ENCODE peak calls at places on chromosomes 5 and 9, in four cellular contexts. T is IMR-90, D is GM06990, S is heart right ventricle. K is an unnamed sample.

GRCh38 chr5:140690376-140690932 is 716 bp downstream of the HARS1 start:
- DNase-seq in T (no peak), S (no peak), D (no peak), K (no peak)

GRCh38 chr9:23941051-23941450 is 115.0 kb upstream of the ELAVL2 start:
- DNase-seq in T (no peak), D (no peak), S (no peak), K (no peak)

GRCh38 chr5:140011297-140011802 is 31.7 kb downstream of the NRG2 start:
- DNase-seq in T (peak; percentile 1), S (peak; percentile 25), D (peak; percentile 70), K (peak; percentile 92)

GRCh38 chr5:33810491-33811120 is 81.2 kb downstream of the ADAMTS12 start:
- DNase-seq in D (no peak), T (peak; percentile 50), S (no peak), K (no peak)

GRCh38 chr5:132428147-132428482 is 58.6 kb downstream of the SLC22A5 start:
- DNase-seq in T (no peak), S (no peak), D (no peak), K (no peak)

GRCh38 chr5:37248387-37248969 is 698 bp downstream of the CPLANE1 start:
- DNase-seq in D (no peak), T (peak; percentile 4), S (no peak), K (peak; percentile 20)

GRCh38 chr5:148561712-148562365 is 92.5 kb downstream of the HTR4 start:
- DNase-seq in S (no peak), T (no peak), D (no peak), K (peak; percentile 4)

GRCh38 chr5:140109050-140109817 is 4.7 kb upstream of the PURA start:
- DNase-seq in S (no peak), T (peak; percentile 61), D (no peak), K (no peak)

GRCh38 chr5:125033602-125034001 is 287.2 kb upstream of the ZNF608 start:
- DNase-seq in D (no peak), S (no peak), T (no peak), K (no peak)

GRCh38 chr9:36386396-36386795 is 13.7 kb downstream of the RNF38 start:
- DNase-seq in T (no peak), S (no peak), D (no peak), K (no peak)

GRCh38 chr5:151742870-151743294 is 15.5 kb downstream of the ATOX1 start:
- DNase-seq in S (peak; percentile 22), D (no peak), T (peak; percentile 74), K (peak; percentile 52)

GRCh38 chr9:6598249-6598725 is 47.2 kb downstream of the GLDC start:
- DNase-seq in S (no peak), D (peak; percentile 79), T (peak; percentile 29), K (peak; percentile 94)

GRCh38 chr5:79255786-79256557 is 20.0 kb downstream of the JMY start:
- DNase-seq in D (peak; percentile 33), T (peak; percentile 46), S (no peak), K (peak; percentile 73)

GRCh38 chr5:42547146-42547545 is 123.9 kb downstream of the GHR start:
- DNase-seq in D (no peak), S (no peak), T (peak; percentile 27), K (no peak)

GRCh38 chr5:120529386-120529785 is 65.3 kb downstream of the PRR16 start:
- DNase-seq in D (no peak), S (no peak), T (no peak), K (no peak)

GRCh38 chr5:168291961-168292782 is 727 bp downstream of the WWC1 start:
- DNase-seq in T (peak; percentile 43), S (no peak), D (peak; percentile 41), K (peak; percentile 40)

GRCh38 chr9:109381011-109381729 is 60.3 kb upstream of the EPB41L4B start:
- DNase-seq in T (peak; percentile 37), D (peak; percentile 60), S (no peak), K (peak; percentile 63)

GRCh38 chr5:126471875-126472537 is 48.8 kb downstream of the GRAMD2B start:
- DNase-seq in T (peak; percentile 88), S (no peak), D (no peak), K (no peak)

GRCh38 chr9:98584059-98584458 is 124.7 kb downstream of the GABBR2 start:
- DNase-seq in T (no peak), D (peak; percentile 47), S (no peak), K (peak; percentile 72)

GRCh38 chr5:11385251-11385900 is 518.9 kb downstream of the CTNND2 start:
- DNase-seq in S (no peak), D (peak; percentile 5), T (no peak), K (no peak)

GRCh38 chr5:65305913-65306312 is 175.8 kb downstream of the ADAMTS6 start:
- DNase-seq in S (no peak), T (peak; percentile 84), D (no peak), K (no peak)

GRCh38 chr5:90099099-90099498 is 310.5 kb downstream of the CETN3 start:
- DNase-seq in T (no peak), S (no peak), D (no peak), K (no peak)

GRCh38 chr5:38948501-38948900 is 102.7 kb downstream of the OSMR start:
- DNase-seq in T (peak; percentile 65), D (no peak), S (no peak), K (no peak)

GRCh38 chr9:125984461-125984860 is 237.3 kb downstream of the PBX3 start:
- DNase-seq in T (no peak), S (no peak), D (no peak), K (no peak)

GRCh38 chr9:100641166-100641565 is 63.3 kb downstream of the CAVIN4 start:
- DNase-seq in D (no peak), T (no peak), S (no peak), K (no peak)

GRCh38 chr9:100639851-100640250 is 62.0 kb downstream of the CAVIN4 start:
- DNase-seq in S (no peak), T (no peak), D (no peak), K (no peak)

DNA sequence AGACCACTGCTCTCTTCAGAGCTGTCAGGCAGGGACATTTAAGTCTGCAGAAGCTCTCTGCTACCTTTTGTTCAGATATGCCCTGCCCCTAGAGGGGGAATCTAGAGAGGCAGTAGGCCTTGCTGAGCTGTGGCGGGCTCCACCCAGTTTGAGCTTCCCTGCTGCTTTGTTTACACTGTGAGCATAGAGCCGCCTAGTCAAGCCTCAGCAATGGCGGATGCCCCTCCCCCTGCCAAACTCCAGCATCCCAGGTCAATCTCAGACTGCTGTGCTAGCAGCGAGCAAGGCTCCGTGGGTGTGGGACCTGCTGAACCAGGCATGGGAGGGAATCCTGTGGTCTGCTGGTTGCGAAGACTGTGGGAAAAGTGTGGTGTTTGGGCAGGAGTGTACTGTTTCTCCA is 59.9 kb downstream of the CAVIN4 start:
- DNase-seq in D (no peak), S (no peak), T (no peak), K (no peak)
- TF ChIP-seq CTCF in D (no peak), S (no peak), T (no peak), K (no peak)

DNA sequence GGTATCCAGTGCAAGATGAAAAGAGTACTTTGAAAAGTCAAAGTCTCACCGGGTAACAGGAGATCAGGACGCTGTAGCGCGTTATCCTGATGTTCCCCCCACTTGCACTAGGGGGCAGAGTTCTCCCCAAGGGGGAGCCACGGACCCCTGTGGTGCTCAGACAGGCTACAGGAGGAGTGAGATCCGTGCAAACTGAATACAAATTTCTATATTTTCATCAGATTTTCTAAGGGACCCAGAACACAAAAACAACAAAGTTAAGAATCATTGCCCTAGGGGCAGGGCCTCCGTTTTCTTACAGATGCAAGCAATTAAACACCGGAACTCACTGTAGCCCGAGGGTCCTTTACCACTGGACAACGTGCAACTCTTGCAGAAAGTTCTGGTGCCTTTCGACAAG is 2.0 kb downstream of the MYO10 start:
- DNase-seq in D (peak; percentile 3), S (peak; percentile 52), T (peak; percentile 80), K (peak; percentile 45)
- H3K4me3 ChIP-seq in D (no peak overlapping the region), S (peak overlapping the region; percentile 75), T (peak overlapping the region; percentile 85), K (no peak overlapping the region)

DNA sequence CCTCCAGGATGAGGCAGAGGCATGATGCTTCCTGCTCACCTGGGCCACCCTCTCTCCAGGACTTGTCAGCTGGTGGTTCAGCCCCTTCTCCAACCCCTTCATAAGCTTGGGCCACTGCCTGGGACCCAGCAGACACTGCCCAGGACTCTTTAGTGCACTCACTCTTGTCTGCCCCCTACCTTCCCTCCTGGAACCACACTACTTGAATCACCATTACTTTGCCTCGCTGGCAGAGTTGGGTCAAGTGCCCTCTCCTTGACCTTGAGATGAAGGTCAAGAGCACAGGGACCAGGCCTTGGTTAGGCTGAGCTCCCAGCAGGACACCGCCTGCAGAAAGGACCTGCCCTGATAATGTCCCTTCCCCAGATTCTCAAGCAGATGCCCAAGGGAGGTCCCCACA is 8.5 kb upstream of the ENDOG start:
- DNase-seq in S (no peak), T (no peak), D (no peak), K (no peak)
- TF ChIP-seq CTCF in S (no peak), T (no peak), D (no peak), K (no peak)

GRCh38 chr9:101387871-101388506 is 3.2 kb upstream of the BAAT start:
- DNase-seq in T (peak; percentile 46), S (no peak), D (no peak), K (peak; percentile 28)
- H3K4me3 ChIP-seq in T (no peak overlapping the region), S (no peak overlapping the region), D (no peak overlapping the region), K (no peak overlapping the region)

GRCh38 chr9:12818431-12819000 is 43.7 kb downstream of the LURAP1L start:
- DNase-seq in T (peak; percentile 34), S (no peak), D (no peak), K (no peak)
- TF ChIP-seq CTCF in T (no peak), S (no peak), D (no peak), K (no peak)

DNA sequence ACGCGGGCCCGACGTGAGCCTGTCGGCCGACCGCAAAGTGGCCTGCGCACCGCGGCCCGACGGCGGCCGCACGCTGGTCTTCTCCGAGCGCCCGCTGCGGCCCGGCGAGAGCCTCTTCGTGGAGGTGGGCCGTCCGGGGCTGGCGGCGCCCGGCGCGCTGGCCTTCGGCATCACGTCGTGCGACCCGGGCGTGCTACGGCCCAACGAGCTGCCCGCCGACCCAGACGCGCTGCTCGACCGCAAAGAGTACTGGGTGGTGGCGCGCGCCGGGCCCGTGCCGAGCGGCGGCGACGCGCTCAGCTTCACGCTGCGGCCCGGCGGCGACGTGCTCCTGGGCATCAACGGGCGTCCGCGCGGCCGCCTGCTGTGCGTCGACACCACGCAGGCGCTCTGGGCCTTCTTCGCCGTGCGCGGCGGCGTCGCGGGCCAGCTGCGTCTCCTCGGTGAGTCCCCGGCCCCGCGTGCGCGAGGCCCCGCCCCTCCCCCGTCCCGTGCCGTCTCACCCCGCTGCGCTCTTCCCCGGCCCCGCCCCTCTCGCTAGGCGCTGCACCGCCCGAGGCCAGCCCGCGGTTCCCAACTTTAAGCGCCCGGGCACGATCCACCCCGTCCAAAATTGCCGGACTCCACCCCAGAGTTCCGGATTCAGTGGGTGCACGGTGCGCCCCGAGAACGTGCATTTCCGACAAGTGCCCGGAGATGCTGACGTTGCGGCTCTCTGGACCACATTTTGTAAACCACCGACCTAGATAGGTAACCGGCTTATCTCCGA is 42.8 kb downstream of the NEURL1B start:
- DNase-seq in T (no peak), S (no peak), D (no peak), K (no peak)
- H3K4me3 ChIP-seq in T (no peak overlapping the region), S (peak overlapping the region; percentile 8), D (no peak overlapping the region), K (no peak overlapping the region)

K was measured in GM12865.